ENCODE peak calls at places on chromosomes 7 and 10, in five cellular contexts. D, F, T, C and W are unnamed samples.

GRCh38 chr7:131895541-131896173 is 339.2 kb upstream of the PODXL start:
- DNase-seq in D (no peak), F (no peak), T (no peak), C (no peak), W (no peak)

GRCh38 chr7:116788542-116789197 is 73.7 kb upstream of the CAPZA2 start:
- DNase-seq in D (no peak), F (no peak), T (no peak), C (no peak), W (no peak)

GRCh38 chr10:132480356-132480755 is 57.2 kb upstream of the INPP5A start:
- DNase-seq in D (no peak), F (no peak), T (no peak), C (no peak), W (peak; percentile 42)

GRCh38 chr10:703118-703517 is 13.7 kb upstream of the DIP2C start:
- DNase-seq in D (no peak), F (no peak), T (no peak), C (no peak), W (no peak)

GRCh38 chr10:103507235-103508191 is 14.0 kb downstream of the NEURL1 start:
- DNase-seq in D (peak; percentile 42), F (no peak), T (no peak), C (no peak), W (peak; percentile 44)

GRCh38 chr10:128274938-128275337 is 148.7 kb upstream of the MKI67 start:
- DNase-seq in D (no peak), F (no peak), T (no peak), C (no peak), W (no peak)

GRCh38 chr7:5620459-5620881 is 161.0 kb downstream of the RNF216 start:
- DNase-seq in D (no peak), F (no peak), T (no peak), C (no peak), W (no peak)

GRCh38 chr10:6297951-6298381 is 95.2 kb downstream of the PFKFB3 start:
- DNase-seq in D (peak; percentile 55), F (peak; percentile 26), T (no peak), C (no peak), W (no peak)

GRCh38 chr7:24457215-24457549 is 116.1 kb upstream of the PALS2 start:
- DNase-seq in D (no peak), F (no peak), T (no peak), C (no peak), W (no peak)

GRCh38 chr10:5975641-5976473 is 1.5 kb downstream of the IL15RA start:
- DNase-seq in D (peak; percentile 69), F (no peak), T (no peak), C (no peak), W (no peak)

GRCh38 chr7:48887500-48887899 is 36.8 kb upstream of the CDC14C start:
- DNase-seq in D (no peak), F (no peak), T (no peak), C (no peak), W (no peak)

GRCh38 chr7:22681852-22682657 is 44.9 kb upstream of the IL6 start:
- DNase-seq in D (no peak), F (no peak), T (no peak), C (no peak), W (no peak)

GRCh38 chr10:26743091-26743490 is 45.6 kb downstream of the PDSS1 start:
- DNase-seq in D (no peak), F (no peak), T (no peak), C (no peak), W (no peak)

GRCh38 chr7:107902381-107902780 is 11.4 kb downstream of the DLD start:
- DNase-seq in D (no peak), F (no peak), T (peak; percentile 64), C (no peak), W (no peak)

GRCh38 chr10:759898-760477 is 70.5 kb upstream of the DIP2C start:
- DNase-seq in D (no peak), F (no peak), T (no peak), C (no peak), W (no peak)

DNA sequence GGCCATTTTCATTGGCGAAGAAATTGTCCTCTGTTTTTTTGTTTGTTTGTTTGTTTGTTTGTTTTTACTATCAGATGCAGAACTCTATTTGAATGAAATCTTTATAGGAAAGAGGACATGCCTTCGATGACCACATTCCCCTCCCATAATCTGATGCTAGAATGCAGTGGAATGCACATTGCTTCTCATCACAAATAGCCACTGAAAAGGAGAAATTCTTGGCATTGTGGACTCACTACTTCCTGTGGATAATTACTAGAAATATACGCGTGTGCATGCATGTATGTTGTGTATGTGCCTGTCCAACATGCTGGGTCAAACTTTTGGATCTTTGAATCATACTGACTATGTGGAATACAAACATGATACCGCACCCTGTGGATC is 70.5 kb upstream of the SFMBT2 start:
- DNase-seq in D (no peak), F (no peak), T (no peak), C (no peak), W (no peak)
- H3K4me1 ChIP-seq in D (no peaks in the 10 kb centered on the region), F (no peaks in the 10 kb centered on the region), T (no peaks in the 10 kb centered on the region), C (no peaks in the 10 kb centered on the region), W (no peaks in the 10 kb centered on the region)

GRCh38 chr10:65778753-65779152 is 1147.1 kb upstream of the LRRTM3 start:
- DNase-seq in D (no peak), F (no peak), T (no peak), C (no peak), W (no peak)
- H3K4me1 ChIP-seq in D (no peaks in the 10 kb centered on the region), F (no peaks in the 10 kb centered on the region), T (no peaks in the 10 kb centered on the region), C (no peaks in the 10 kb centered on the region), W (no peaks in the 10 kb centered on the region)

DNA sequence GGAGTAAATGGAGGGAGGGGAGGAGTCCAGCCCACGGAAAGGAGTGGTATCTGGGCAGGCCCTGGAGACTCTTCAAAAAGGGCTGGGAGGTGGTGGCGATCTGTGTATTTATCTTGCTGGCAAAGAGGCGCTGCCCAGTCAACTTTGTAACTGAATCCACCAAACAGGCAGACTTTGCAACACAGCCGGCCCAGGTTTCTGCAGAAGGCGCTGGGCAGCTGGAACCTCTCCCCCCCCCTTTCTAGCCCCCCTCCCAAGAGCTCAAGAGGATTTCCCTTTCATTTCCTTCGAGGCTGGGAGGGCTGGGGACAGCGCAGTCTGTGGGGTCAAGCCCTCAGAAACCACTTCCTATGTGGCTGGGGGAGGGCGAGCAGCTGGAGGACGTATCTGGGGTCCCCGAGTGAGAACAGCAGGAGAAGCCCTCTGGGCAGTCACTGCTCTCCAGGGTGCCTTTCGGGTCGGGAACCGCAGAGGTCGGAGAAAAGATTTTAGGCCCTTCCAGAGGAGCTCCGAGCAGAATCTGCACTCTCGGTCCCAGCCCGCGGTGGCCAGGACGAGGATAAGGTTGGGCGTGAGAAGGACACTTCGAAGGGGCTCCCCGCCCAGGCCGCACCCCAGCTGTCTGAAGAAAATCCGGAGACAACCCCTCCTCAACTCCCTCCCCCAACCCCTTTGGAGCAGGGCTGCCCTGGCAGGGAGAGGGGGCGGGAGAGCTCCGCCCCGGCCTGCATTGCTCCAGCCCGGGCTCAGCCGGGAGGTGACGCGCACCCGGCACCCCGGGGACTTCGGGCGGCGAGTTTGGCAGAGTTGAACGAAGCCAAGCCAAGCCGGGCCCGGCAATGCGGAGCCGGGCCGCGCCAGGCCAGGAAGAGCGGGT is 943 bp downstream of the ZCCHC24 start:
- DNase-seq in D (peak; percentile 55), F (peak; percentile 81), T (peak; percentile 8), C (peak; percentile 80), W (peak; percentile 93)
- H3K4me1 ChIP-seq in D (no peaks in the 10 kb centered on the region), F (peaks cover 4% of the 10 kb centered on the region), T (peaks cover 12% of the 10 kb centered on the region), C (peaks cover 15% of the 10 kb centered on the region), W (no peaks in the 10 kb centered on the region)

GRCh38 chr7:114928060-114928459 is 6.2 kb downstream of the MDFIC start:
- DNase-seq in D (no peak), F (no peak), T (no peak), C (no peak), W (no peak)
- H3K4me1 ChIP-seq in D (no peaks in the 10 kb centered on the region), F (no peaks in the 10 kb centered on the region), T (peaks cover 7% of the 10 kb centered on the region), C (no peaks in the 10 kb centered on the region), W (peaks cover 2% of the 10 kb centered on the region)

DNA sequence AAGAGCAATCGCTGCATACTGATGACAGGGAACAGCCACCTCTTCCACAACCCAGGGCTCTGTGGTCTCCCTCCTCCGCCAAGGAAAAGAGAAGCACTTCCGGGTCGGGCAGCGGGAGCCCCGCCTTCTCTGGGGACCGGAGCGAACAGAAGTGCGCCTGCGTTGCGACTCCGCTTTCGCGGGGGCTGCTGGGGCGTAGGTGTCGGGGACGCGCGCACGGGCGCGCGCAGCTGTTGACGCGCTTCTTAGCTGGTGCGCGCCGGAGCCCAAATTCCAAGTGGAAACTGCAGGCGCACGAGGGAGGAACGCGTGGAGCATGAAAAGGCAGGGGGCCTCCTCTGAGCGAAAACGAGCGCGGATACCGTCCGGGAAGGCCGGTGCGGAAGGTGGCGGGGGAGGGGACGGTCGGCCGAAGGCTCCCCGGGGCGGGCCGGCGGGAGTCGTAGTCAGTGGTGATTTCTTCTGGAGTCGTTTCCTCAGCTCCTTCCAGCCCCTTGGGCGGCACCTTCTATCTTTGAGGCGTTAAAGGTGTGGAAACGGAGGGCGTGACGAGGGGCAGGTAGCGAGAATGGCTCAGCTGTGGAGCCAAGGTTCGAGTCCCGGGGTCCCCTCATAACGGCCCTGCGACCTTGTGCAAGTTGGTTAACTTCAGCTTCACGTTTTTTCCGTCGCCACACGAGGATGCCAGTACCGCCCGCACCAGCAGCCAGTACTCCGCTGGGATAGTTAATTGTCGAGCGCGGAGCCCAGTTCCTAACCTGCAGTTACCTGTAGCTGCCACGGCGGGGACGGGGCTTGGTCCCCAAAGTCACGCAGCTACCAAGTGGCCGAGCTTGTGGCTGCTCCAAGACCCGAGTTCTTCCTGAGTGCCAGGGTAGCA is at the start of the genes COX15 and CUTC:
- DNase-seq in D (peak; percentile 98), F (peak; percentile 96), T (peak; percentile 93), C (peak; percentile 98), W (peak; percentile 99)
- H3K4me1 ChIP-seq in D (no peaks in the 10 kb centered on the region), F (no peaks in the 10 kb centered on the region), T (peaks cover 4% of the 10 kb centered on the region), C (peaks cover 13% of the 10 kb centered on the region), W (no peaks in the 10 kb centered on the region)

GRCh38 chr10:31978158-31978483 is 49.5 kb upstream of the ARHGAP12 start:
- DNase-seq in D (no peak), F (no peak), T (no peak), C (no peak), W (no peak)
- H3K4me1 ChIP-seq in D (no peaks in the 10 kb centered on the region), F (no peaks in the 10 kb centered on the region), T (peaks cover 12% of the 10 kb centered on the region), C (no peaks in the 10 kb centered on the region), W (no peaks in the 10 kb centered on the region)

DNA sequence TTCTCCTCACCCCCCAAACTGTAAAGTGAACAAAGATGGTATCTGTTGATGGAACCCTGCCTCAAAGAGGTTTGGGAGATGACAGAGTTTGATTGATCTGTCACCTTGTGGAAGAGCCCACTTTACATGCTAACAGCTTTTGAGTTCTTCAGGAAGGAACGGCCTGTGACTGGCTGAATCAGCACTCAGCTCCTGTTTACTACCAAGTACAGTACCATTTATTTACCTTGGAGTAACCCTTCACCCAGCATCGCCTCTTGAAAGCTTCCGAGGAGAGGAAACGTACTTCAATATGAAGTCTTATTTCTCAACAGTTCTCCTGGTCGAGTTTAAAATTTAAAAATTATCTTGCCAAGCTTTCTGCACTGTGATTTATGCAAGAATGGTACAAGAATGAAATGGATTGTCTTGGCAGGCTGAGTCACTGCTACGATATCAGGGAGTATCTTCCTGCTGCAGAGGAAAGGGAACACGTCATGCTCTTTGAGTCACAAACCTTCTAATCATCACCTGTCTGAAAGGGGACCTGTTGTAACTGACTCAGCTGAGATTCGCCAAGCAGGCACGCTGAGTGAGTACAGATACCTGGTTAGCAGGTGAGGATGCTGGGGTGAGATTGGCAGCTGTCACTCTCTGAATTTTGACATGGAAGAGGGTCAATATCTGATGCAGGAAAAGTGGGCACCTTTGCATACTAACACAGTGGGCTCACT is 30.1 kb downstream of the KLF6 start:
- DNase-seq in D (no peak), F (no peak), T (no peak), C (no peak), W (no peak)
- H3K4me1 ChIP-seq in D (no peaks in the 10 kb centered on the region), F (no peaks in the 10 kb centered on the region), T (no peaks in the 10 kb centered on the region), C (peaks cover 14% of the 10 kb centered on the region), W (no peaks in the 10 kb centered on the region)